ENCODE peak calls at places on chromosomes 3 and 15, in ten cellular contexts. One of them, this sample, is unnamed.

GRCh38 chr15:62035256-62035908 is 24.9 kb downstream of the VPS13C start:
- ATAC-seq in heart left ventricle: no peak
- ATAC-seq in upper lobe of left lung: no peak
- ATAC-seq in GM12878: peak; percentile 22
- ATAC-seq in HepG2: no peak
- ATAC-seq in HCT116: peak; percentile 42
- ATAC-seq in A549: peak; percentile 65
- ATAC-seq in body of pancreas: no peak
- ATAC-seq in right lobe of liver: peak; percentile 46
- ATAC-seq in K562: no peak
- ATAC-seq in this sample: no peak

GRCh38 chr3:49785565-49786356 is 581 bp downstream of the IP6K1 start:
- ATAC-seq in heart left ventricle: no peak
- ATAC-seq in upper lobe of left lung: peak; percentile 67
- ATAC-seq in GM12878: peak; percentile 68
- ATAC-seq in HepG2: peak; percentile 62
- ATAC-seq in HCT116: peak; percentile 46
- ATAC-seq in A549: peak; percentile 72
- ATAC-seq in body of pancreas: peak; percentile 35
- ATAC-seq in right lobe of liver: peak; percentile 49
- ATAC-seq in K562: peak; percentile 67
- ATAC-seq in this sample: peak; percentile 54

GRCh38 chr15:49501586-49501985 is 78.5 kb downstream of the FGF7 start:
- ATAC-seq in heart left ventricle: no peak
- ATAC-seq in upper lobe of left lung: no peak
- ATAC-seq in GM12878: no peak
- ATAC-seq in HepG2: no peak
- ATAC-seq in HCT116: no peak
- ATAC-seq in A549: no peak
- ATAC-seq in body of pancreas: no peak
- ATAC-seq in right lobe of liver: no peak
- ATAC-seq in K562: no peak
- ATAC-seq in this sample: no peak

GRCh38 chr15:40343512-40343911 is 2.8 kb upstream of the CCDC9B start:
- ATAC-seq in heart left ventricle: no peak
- ATAC-seq in upper lobe of left lung: no peak
- ATAC-seq in GM12878: no peak
- ATAC-seq in HepG2: no peak
- ATAC-seq in HCT116: no peak
- ATAC-seq in A549: no peak
- ATAC-seq in body of pancreas: no peak
- ATAC-seq in right lobe of liver: peak; percentile 21
- ATAC-seq in K562: no peak
- ATAC-seq in this sample: no peak

GRCh38 chr3:17553080-17553479 is 189.4 kb downstream of the TBC1D5 start:
- ATAC-seq in heart left ventricle: peak; percentile 97
- ATAC-seq in upper lobe of left lung: no peak
- ATAC-seq in GM12878: no peak
- ATAC-seq in HepG2: no peak
- ATAC-seq in HCT116: no peak
- ATAC-seq in A549: no peak
- ATAC-seq in body of pancreas: no peak
- ATAC-seq in right lobe of liver: no peak
- ATAC-seq in K562: peak; percentile 66
- ATAC-seq in this sample: no peak

GRCh38 chr3:63295356-63295755 is 17.2 kb downstream of the SYNPR start:
- ATAC-seq in heart left ventricle: no peak
- ATAC-seq in upper lobe of left lung: no peak
- ATAC-seq in GM12878: no peak
- ATAC-seq in HepG2: no peak
- ATAC-seq in HCT116: no peak
- ATAC-seq in A549: no peak
- ATAC-seq in body of pancreas: no peak
- ATAC-seq in right lobe of liver: no peak
- ATAC-seq in K562: no peak
- ATAC-seq in this sample: no peak

GRCh38 chr15:65424683-65425082 is 1.9 kb upstream of the IGDCC4 start:
- ATAC-seq in heart left ventricle: no peak
- ATAC-seq in upper lobe of left lung: no peak
- ATAC-seq in GM12878: no peak
- ATAC-seq in HepG2: no peak
- ATAC-seq in HCT116: no peak
- ATAC-seq in A549: no peak
- ATAC-seq in body of pancreas: no peak
- ATAC-seq in right lobe of liver: no peak
- ATAC-seq in K562: peak; percentile 27
- ATAC-seq in this sample: no peak

GRCh38 chr15:41334293-41335120 is 1.8 kb downstream of the NUSAP1 start:
- ATAC-seq in heart left ventricle: no peak
- ATAC-seq in upper lobe of left lung: no peak
- ATAC-seq in GM12878: no peak
- ATAC-seq in HepG2: no peak
- ATAC-seq in HCT116: no peak
- ATAC-seq in A549: no peak
- ATAC-seq in body of pancreas: no peak
- ATAC-seq in right lobe of liver: no peak
- ATAC-seq in K562: peak; percentile 1
- ATAC-seq in this sample: no peak

GRCh38 chr15:34795267-34796081 is at the start of gene ACTC1:
- ATAC-seq in heart left ventricle: peak; percentile 29
- ATAC-seq in upper lobe of left lung: peak; percentile 75
- ATAC-seq in GM12878: no peak
- ATAC-seq in HepG2: peak; percentile 97
- ATAC-seq in HCT116: no peak
- ATAC-seq in A549: peak; percentile 91
- ATAC-seq in body of pancreas: peak; percentile 84
- ATAC-seq in right lobe of liver: peak; percentile 81
- ATAC-seq in K562: peak; percentile 91
- ATAC-seq in this sample: peak; percentile 87

GRCh38 chr15:34793071-34793470 is 2.3 kb downstream of the ACTC1 start:
- ATAC-seq in heart left ventricle: no peak
- ATAC-seq in upper lobe of left lung: no peak
- ATAC-seq in GM12878: no peak
- ATAC-seq in HepG2: no peak
- ATAC-seq in HCT116: no peak
- ATAC-seq in A549: no peak
- ATAC-seq in body of pancreas: no peak
- ATAC-seq in right lobe of liver: no peak
- ATAC-seq in K562: no peak
- ATAC-seq in this sample: no peak

GRCh38 chr15:34794590-34795206 is 651 bp downstream of the ACTC1 start:
- ATAC-seq in heart left ventricle: no peak
- ATAC-seq in upper lobe of left lung: no peak
- ATAC-seq in GM12878: no peak
- ATAC-seq in HepG2: no peak
- ATAC-seq in HCT116: no peak
- ATAC-seq in A549: no peak
- ATAC-seq in body of pancreas: no peak
- ATAC-seq in right lobe of liver: no peak
- ATAC-seq in K562: no peak
- ATAC-seq in this sample: peak; percentile 5

GRCh38 chr15:34791701-34792100 is 3.6 kb downstream of the ACTC1 start:
- ATAC-seq in heart left ventricle: no peak
- ATAC-seq in upper lobe of left lung: no peak
- ATAC-seq in GM12878: no peak
- ATAC-seq in HepG2: no peak
- ATAC-seq in HCT116: no peak
- ATAC-seq in A549: no peak
- ATAC-seq in body of pancreas: no peak
- ATAC-seq in right lobe of liver: no peak
- ATAC-seq in K562: no peak
- ATAC-seq in this sample: no peak

DNA sequence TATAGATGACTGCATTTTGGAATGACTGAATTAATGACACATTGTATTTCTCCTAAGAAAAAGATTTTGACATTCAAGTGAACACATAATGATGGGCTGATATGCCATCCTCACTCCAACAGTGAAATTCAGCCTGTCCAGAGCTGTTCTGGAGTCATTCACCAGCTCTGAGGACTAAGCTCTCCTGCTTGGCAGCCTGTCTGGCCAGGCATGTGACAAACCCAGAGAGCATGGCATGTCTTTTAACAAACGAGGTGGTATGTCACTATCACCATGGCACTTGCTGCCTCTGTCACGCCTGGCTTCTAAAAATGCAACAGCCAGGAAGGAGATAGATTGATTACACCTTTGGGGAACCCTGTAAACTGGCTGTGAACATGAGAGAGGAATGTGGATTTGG is 1.4 kb downstream of the ACTC1 start:
- ATAC-seq in heart left ventricle: peak; percentile 3
- ATAC-seq in upper lobe of left lung: no peak
- ATAC-seq in GM12878: no peak
- ATAC-seq in HepG2: no peak
- ATAC-seq in HCT116: no peak
- ATAC-seq in A549: no peak
- ATAC-seq in body of pancreas: no peak
- ATAC-seq in right lobe of liver: no peak
- ATAC-seq in K562: no peak
- ATAC-seq in this sample: no peak
- TF ChIP-seq POLR2A in heart left ventricle: peak; percentile 39
- TF ChIP-seq POLR2A in upper lobe of left lung: no peak
- TF ChIP-seq POLR2A in GM12878: no peak
- TF ChIP-seq POLR2A in HepG2: no peak
- TF ChIP-seq POLR2A in HCT116: no peak
- TF ChIP-seq POLR2A in A549: no peak
- TF ChIP-seq POLR2A in body of pancreas: no peak
- TF ChIP-seq POLR2A in right lobe of liver: no peak
- TF ChIP-seq POLR2A in K562: no peak
- TF ChIP-seq POLR2A in this sample: no peak

GRCh38 chr15:63600646-63601025 is 3.4 kb downstream of the FBXL22 start:
- ATAC-seq in heart left ventricle: peak; percentile 18
- ATAC-seq in upper lobe of left lung: peak; percentile 94
- ATAC-seq in GM12878: peak; percentile 80
- ATAC-seq in HepG2: peak; percentile 75
- ATAC-seq in HCT116: peak; percentile 82
- ATAC-seq in A549: peak; percentile 79
- ATAC-seq in body of pancreas: peak; percentile 85
- ATAC-seq in right lobe of liver: peak; percentile 70
- ATAC-seq in K562: no peak
- ATAC-seq in this sample: peak; percentile 84

GRCh38 chr15:63598467-63599400 is 1.5 kb downstream of the FBXL22 start:
- ATAC-seq in heart left ventricle: no peak
- ATAC-seq in upper lobe of left lung: no peak
- ATAC-seq in GM12878: no peak
- ATAC-seq in HepG2: peak; percentile 57
- ATAC-seq in HCT116: no peak
- ATAC-seq in A549: no peak
- ATAC-seq in body of pancreas: no peak
- ATAC-seq in right lobe of liver: no peak
- ATAC-seq in K562: no peak
- ATAC-seq in this sample: peak; percentile 5

GRCh38 chr15:63600001-63600645 is 2.9 kb downstream of the FBXL22 start:
- ATAC-seq in heart left ventricle: peak; percentile 2
- ATAC-seq in upper lobe of left lung: peak; percentile 37
- ATAC-seq in GM12878: peak; percentile 10
- ATAC-seq in HepG2: peak; percentile 33
- ATAC-seq in HCT116: peak; percentile 34
- ATAC-seq in A549: peak; percentile 53
- ATAC-seq in body of pancreas: peak; percentile 15
- ATAC-seq in right lobe of liver: peak; percentile 33
- ATAC-seq in K562: no peak
- ATAC-seq in this sample: peak; percentile 6

GRCh38 chr15:63601026-63601726 is 4.0 kb downstream of the FBXL22 start:
- ATAC-seq in heart left ventricle: no peak
- ATAC-seq in upper lobe of left lung: peak; percentile 20
- ATAC-seq in GM12878: peak; percentile 13
- ATAC-seq in HepG2: peak; percentile 3
- ATAC-seq in HCT116: peak; percentile 16
- ATAC-seq in A549: peak; percentile 15
- ATAC-seq in body of pancreas: peak; percentile 16
- ATAC-seq in right lobe of liver: peak; percentile 2
- ATAC-seq in K562: no peak
- ATAC-seq in this sample: peak; percentile 6

GRCh38 chr15:63599401-63600000 is 2.3 kb downstream of the FBXL22 start:
- ATAC-seq in heart left ventricle: peak; percentile 40
- ATAC-seq in upper lobe of left lung: peak; percentile 48
- ATAC-seq in GM12878: peak; percentile 29
- ATAC-seq in HepG2: peak; percentile 50
- ATAC-seq in HCT116: peak; percentile 53
- ATAC-seq in A549: peak; percentile 61
- ATAC-seq in body of pancreas: peak; percentile 58
- ATAC-seq in right lobe of liver: peak; percentile 73
- ATAC-seq in K562: peak; percentile 37
- ATAC-seq in this sample: peak; percentile 27
- TF ChIP-seq POLR2A in heart left ventricle: no peak
- TF ChIP-seq POLR2A in upper lobe of left lung: no peak
- TF ChIP-seq POLR2A in GM12878: no peak
- TF ChIP-seq POLR2A in HepG2: no peak
- TF ChIP-seq POLR2A in HCT116: peak; percentile 30
- TF ChIP-seq POLR2A in A549: no peak
- TF ChIP-seq POLR2A in body of pancreas: no peak
- TF ChIP-seq POLR2A in right lobe of liver: no peak
- TF ChIP-seq POLR2A in K562: no peak
- TF ChIP-seq POLR2A in this sample: no peak

GRCh38 chr15:72474912-72475601 is 927 bp downstream of the ARIH1 start:
- ATAC-seq in heart left ventricle: peak; percentile 28
- ATAC-seq in upper lobe of left lung: peak; percentile 78
- ATAC-seq in GM12878: peak; percentile 73
- ATAC-seq in HepG2: peak; percentile 76
- ATAC-seq in HCT116: peak; percentile 54
- ATAC-seq in A549: peak; percentile 72
- ATAC-seq in body of pancreas: peak; percentile 51
- ATAC-seq in right lobe of liver: peak; percentile 48
- ATAC-seq in K562: peak; percentile 84
- ATAC-seq in this sample: peak; percentile 57

GRCh38 chr15:72472907-72473669 is 1.0 kb upstream of the ARIH1 start:
- ATAC-seq in heart left ventricle: no peak
- ATAC-seq in upper lobe of left lung: no peak
- ATAC-seq in GM12878: no peak
- ATAC-seq in HepG2: no peak
- ATAC-seq in HCT116: no peak
- ATAC-seq in A549: peak; percentile 0
- ATAC-seq in body of pancreas: no peak
- ATAC-seq in right lobe of liver: no peak
- ATAC-seq in K562: no peak
- ATAC-seq in this sample: no peak

GRCh38 chr15:72475674-72476073 is 1.5 kb downstream of the ARIH1 start:
- ATAC-seq in heart left ventricle: no peak
- ATAC-seq in upper lobe of left lung: no peak
- ATAC-seq in GM12878: no peak
- ATAC-seq in HepG2: no peak
- ATAC-seq in HCT116: no peak
- ATAC-seq in A549: no peak
- ATAC-seq in body of pancreas: no peak
- ATAC-seq in right lobe of liver: no peak
- ATAC-seq in K562: no peak
- ATAC-seq in this sample: no peak

GRCh38 chr15:72474466-72474911 is 359 bp downstream of the ARIH1 start:
- ATAC-seq in heart left ventricle: no peak
- ATAC-seq in upper lobe of left lung: peak; percentile 74
- ATAC-seq in GM12878: peak; percentile 13
- ATAC-seq in HepG2: peak; percentile 21
- ATAC-seq in HCT116: peak; percentile 49
- ATAC-seq in A549: peak; percentile 57
- ATAC-seq in body of pancreas: peak; percentile 10
- ATAC-seq in right lobe of liver: no peak
- ATAC-seq in K562: peak; percentile 57
- ATAC-seq in this sample: peak; percentile 59

GRCh38 chr15:72473670-72474465 is at the start of gene ARIH1:
- ATAC-seq in heart left ventricle: peak; percentile 98
- ATAC-seq in upper lobe of left lung: peak; percentile 98
- ATAC-seq in GM12878: peak; percentile 91
- ATAC-seq in HepG2: peak; percentile 90
- ATAC-seq in HCT116: peak; percentile 83
- ATAC-seq in A549: peak; percentile 88
- ATAC-seq in body of pancreas: peak; percentile 95
- ATAC-seq in right lobe of liver: peak; percentile 95
- ATAC-seq in K562: peak; percentile 91
- ATAC-seq in this sample: peak; percentile 96
- TF ChIP-seq POLR2A in heart left ventricle: peak; percentile 98
- TF ChIP-seq POLR2A in upper lobe of left lung: peak; percentile 97
- TF ChIP-seq POLR2A in GM12878: peak; percentile 97
- TF ChIP-seq POLR2A in HepG2: peak; percentile 94
- TF ChIP-seq POLR2A in HCT116: peak; percentile 87
- TF ChIP-seq POLR2A in A549: peak; percentile 95
- TF ChIP-seq POLR2A in body of pancreas: peak; percentile 99
- TF ChIP-seq POLR2A in right lobe of liver: peak; percentile 97
- TF ChIP-seq POLR2A in K562: peak; percentile 97
- TF ChIP-seq POLR2A in this sample: peak; percentile 94

DNA sequence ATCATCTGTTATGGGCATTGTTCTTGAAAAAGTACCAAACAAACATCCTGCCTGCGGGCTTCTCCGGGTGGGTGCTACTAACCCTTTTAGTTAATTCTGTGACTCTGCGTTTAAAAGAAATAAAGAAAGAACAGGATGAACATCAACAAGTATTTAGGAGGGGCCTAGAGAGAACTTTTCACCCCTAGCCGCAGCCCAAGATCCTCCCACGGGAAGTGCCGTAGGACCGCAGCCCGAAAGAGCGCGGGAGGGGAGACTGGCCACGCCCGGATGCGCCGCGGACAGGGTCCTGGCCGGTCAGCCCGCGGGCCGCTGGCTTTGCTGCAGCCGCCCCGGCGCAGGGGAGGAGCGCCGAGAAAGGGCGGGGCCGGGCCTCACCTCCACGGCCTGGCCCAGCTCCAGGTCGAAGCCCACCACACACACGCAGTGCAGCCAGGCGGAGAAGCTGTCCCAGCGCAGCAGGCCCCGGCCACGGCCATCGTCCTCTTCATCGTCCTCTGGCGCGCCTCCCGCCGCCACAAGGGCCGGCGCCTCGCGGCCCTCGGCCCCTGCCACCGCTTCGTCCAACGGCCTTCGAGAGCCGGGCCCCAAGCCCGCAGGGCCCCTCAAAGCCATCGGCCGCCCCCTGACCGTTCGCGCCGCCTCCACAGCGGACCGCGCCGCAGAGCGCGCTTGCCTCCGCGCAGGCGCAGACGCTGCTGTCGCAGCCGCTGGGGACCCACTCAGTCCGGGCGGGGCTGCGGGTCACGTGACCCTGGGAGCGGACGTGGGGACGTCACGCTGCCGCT is at the start of gene DENND6A:
- ATAC-seq in heart left ventricle: peak; percentile 91
- ATAC-seq in upper lobe of left lung: peak; percentile 97
- ATAC-seq in GM12878: peak; percentile 91
- ATAC-seq in HepG2: peak; percentile 96
- ATAC-seq in HCT116: peak; percentile 92
- ATAC-seq in A549: peak; percentile 98
- ATAC-seq in body of pancreas: peak; percentile 96
- ATAC-seq in right lobe of liver: peak; percentile 93
- ATAC-seq in K562: peak; percentile 97
- ATAC-seq in this sample: peak; percentile 95
- TF ChIP-seq POLR2A in heart left ventricle: peak; percentile 95
- TF ChIP-seq POLR2A in upper lobe of left lung: peak; percentile 98
- TF ChIP-seq POLR2A in GM12878: peak; percentile 92
- TF ChIP-seq POLR2A in HepG2: peak; percentile 89
- TF ChIP-seq POLR2A in HCT116: peak; percentile 95
- TF ChIP-seq POLR2A in A549: peak; percentile 69
- TF ChIP-seq POLR2A in body of pancreas: peak; percentile 88
- TF ChIP-seq POLR2A in right lobe of liver: peak; percentile 96
- TF ChIP-seq POLR2A in K562: peak; percentile 90
- TF ChIP-seq POLR2A in this sample: peak; percentile 98